ENCODE peak calls at places on chromosomes 11 and 22, in four cellular contexts. L is DMS153, G is body of pancreas, H is H54. D is an unnamed sample.

GRCh38 chr11:22711212-22711770 is 44.9 kb downstream of the GAS2 start:
- DNase-seq in L (no peak), G (no peak), H (no peak), D (no peak)

GRCh38 chr11:10916674-10917073 is 58.8 kb upstream of the ZBED5 start:
- DNase-seq in L (no peak), G (no peak), H (no peak), D (no peak)

GRCh38 chr11:70643642-70644041 is 245.3 kb downstream of the CTTN start:
- DNase-seq in L (no peak), G (no peak), H (no peak), D (no peak)

GRCh38 chr22:16783930-16784354 is 41.3 kb downstream of the XKR3 start:
- DNase-seq in L (no peak), G (no peak), H (no peak), D (no peak)

GRCh38 chr11:128462802-128463385 is 124.5 kb downstream of the ETS1 start:
- DNase-seq in L (no peak), G (no peak), H (no peak), D (no peak)

GRCh38 chr11:3037041-3037944 is 19.9 kb downstream of the CARS1 start:
- DNase-seq in L (no peak), G (peak), H (peak), D (peak)

GRCh38 chr11:24400059-24400665 is 96.7 kb upstream of the LUZP2 start:
- DNase-seq in L (no peak), G (no peak), H (no peak), D (no peak)

GRCh38 chr11:36306888-36307287 is 10.8 kb downstream of the PRR5L start:
- DNase-seq in L (no peak), G (no peak), H (no peak), D (no peak)

GRCh38 chr11:47269829-47270305 is at the start of gene MADD:
- DNase-seq in L (peak), G (peak), H (peak), D (peak)

D was measured in stomach.